ENCODE peak calls at places on chromosomes 16 and 17, in eight cellular contexts. J is pancreas; E is body of pancreas; B is tibial nerve; A is PC-3; Y is GM23248; V is heart right ventricle; C is naive thymus-derived CD4-positive, alpha-beta T cell. S is an unnamed sample.
A peak's percentile ranks its signal among the peaks of the same experiment; 100 is the strongest.

GRCh38 chr17:79000396-79001189 is 9.0 kb downstream of the CANT1 start:
- DNase-seq in V (no peak), B (no peak), A (no peak), J (no peak), Y (no peak), C (no peak), E (no peak), S (no peak)

GRCh38 chr17:38334480-38335364 is 9.0 kb downstream of the GPR179 start:
- DNase-seq in C (no peak), A (no peak), E (no peak), B (no peak), J (no peak), Y (no peak), V (no peak), S (no peak)

GRCh38 chr16:1458336-1458976 is 14.1 kb upstream of the CCDC154 start:
- DNase-seq in V (no peak), J (no peak), B (no peak), C (no peak), E (no peak), A (no peak), Y (peak; percentile 56), S (no peak)

GRCh38 chr16:67678354-67679023 is 11.9 kb downstream of the C16orf86 start:
- DNase-seq in B (no peak), A (no peak), V (no peak), Y (no peak), E (no peak), J (no peak), C (no peak), S (no peak)

GRCh38 chr17:14201087-14201486 is 35.6 kb downstream of the CDRT15 start:
- DNase-seq in Y (peak; percentile 19), E (no peak), J (no peak), B (no peak), V (no peak), C (peak; percentile 62), A (no peak), S (no peak)

GRCh38 chr17:74729368-74729767 is 7.7 kb upstream of the RAB37 start:
- DNase-seq in C (no peak), J (no peak), A (no peak), B (no peak), E (no peak), Y (no peak), V (no peak), S (no peak)

GRCh38 chr17:1931759-1932579 is 93.2 kb downstream of the RTN4RL1 start:
- DNase-seq in A (peak; percentile 47), Y (peak; percentile 39), B (no peak), C (no peak), J (peak; percentile 68), V (peak; percentile 25), E (peak; percentile 73), S (peak; percentile 6)

GRCh38 chr16:51164167-51164566 is 13.1 kb upstream of the SALL1 start:
- DNase-seq in E (no peak), V (no peak), A (no peak), J (no peak), C (no peak), Y (peak; percentile 85), B (no peak), S (peak; percentile 24)

GRCh38 chr17:41340934-41341861 is 9.4 kb downstream of the KRT33A start:
- DNase-seq in Y (no peak), E (no peak), J (no peak), C (peak; percentile 74), B (no peak), V (no peak), A (no peak), S (no peak)

GRCh38 chr17:59754547-59754946 is 47.1 kb downstream of the VMP1 start:
- DNase-seq in B (no peak), Y (peak; percentile 88), J (no peak), C (no peak), A (peak; percentile 99), V (no peak), E (no peak), S (no peak)

GRCh38 chr17:18033442-18034099 is 5.4 kb downstream of the ATPAF2 start:
- DNase-seq in Y (peak; percentile 93), V (peak; percentile 79), B (peak; percentile 73), C (peak; percentile 70), A (peak; percentile 93), E (peak; percentile 64), J (no peak), S (peak; percentile 91)

DNA sequence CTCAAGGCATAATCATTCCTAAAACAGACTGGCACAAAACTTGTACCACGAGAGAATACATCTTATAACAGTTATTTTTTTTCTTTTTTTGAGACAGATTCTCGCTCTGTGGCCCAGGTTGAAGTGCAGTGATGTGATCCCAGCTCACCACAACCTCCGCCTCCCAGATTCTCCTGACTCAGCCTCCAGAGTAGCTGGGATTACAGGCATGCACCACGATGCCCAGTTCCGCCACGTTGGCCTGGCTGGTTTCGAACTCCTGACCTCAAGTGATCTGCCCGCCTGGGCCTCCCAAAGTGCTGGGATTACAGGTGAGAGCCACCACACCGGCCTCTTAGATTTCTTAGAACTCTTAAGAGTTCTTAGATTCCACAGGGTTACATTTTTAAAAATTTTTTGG is 4.1 kb downstream of the NUFIP2 start:
- DNase-seq in J (no peak), A (no peak), Y (peak; percentile 18), E (no peak), V (no peak), C (no peak), B (no peak), S (no peak)
- H3K27ac ChIP-seq in J (no peak overlapping the region), A (no peak overlapping the region), Y (peak overlapping the region; percentile 37), E (no peak overlapping the region), V (no peak overlapping the region), C (peak overlapping the region; percentile 47), B (peak overlapping the region; percentile 23), S (no peak overlapping the region)

DNA sequence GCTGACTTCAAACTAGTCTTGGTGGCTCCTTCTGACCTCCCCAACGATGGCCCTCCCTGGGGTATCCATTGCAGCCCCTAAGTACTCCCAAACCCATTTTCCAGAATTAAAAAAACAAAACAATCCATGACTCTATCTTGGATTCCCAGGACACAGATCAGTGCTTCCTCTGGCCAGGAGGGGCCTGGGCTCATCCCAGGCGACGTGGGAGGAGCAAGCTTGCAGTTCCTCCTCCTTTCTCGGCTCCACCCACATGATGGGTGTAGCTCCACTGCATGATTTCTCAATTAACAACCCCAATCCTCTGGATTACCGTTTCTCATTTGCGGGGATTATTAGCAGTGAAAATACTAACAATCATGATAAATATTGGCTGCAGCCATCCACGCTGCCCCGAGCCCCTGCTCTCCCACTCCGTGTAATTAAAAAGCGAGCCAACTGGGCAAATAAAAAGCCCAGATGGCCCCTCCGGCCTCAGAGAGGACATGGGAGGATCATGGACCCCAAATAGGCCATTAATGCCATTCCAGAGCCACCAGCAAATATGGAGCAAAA is 46.4 kb upstream of the SDK2 start:
- DNase-seq in V (no peak), Y (no peak), C (no peak), E (no peak), A (no peak), J (no peak), B (no peak), S (no peak)
- H3K27me3 ChIP-seq in V (no peaks in the 10 kb centered on the region), Y (no peaks in the 10 kb centered on the region), C (no peaks in the 10 kb centered on the region), E (no peaks in the 10 kb centered on the region), A (peaks cover 57% of the 10 kb centered on the region), J (no peaks in the 10 kb centered on the region), B (no peaks in the 10 kb centered on the region), S (no peaks in the 10 kb centered on the region)

DNA sequence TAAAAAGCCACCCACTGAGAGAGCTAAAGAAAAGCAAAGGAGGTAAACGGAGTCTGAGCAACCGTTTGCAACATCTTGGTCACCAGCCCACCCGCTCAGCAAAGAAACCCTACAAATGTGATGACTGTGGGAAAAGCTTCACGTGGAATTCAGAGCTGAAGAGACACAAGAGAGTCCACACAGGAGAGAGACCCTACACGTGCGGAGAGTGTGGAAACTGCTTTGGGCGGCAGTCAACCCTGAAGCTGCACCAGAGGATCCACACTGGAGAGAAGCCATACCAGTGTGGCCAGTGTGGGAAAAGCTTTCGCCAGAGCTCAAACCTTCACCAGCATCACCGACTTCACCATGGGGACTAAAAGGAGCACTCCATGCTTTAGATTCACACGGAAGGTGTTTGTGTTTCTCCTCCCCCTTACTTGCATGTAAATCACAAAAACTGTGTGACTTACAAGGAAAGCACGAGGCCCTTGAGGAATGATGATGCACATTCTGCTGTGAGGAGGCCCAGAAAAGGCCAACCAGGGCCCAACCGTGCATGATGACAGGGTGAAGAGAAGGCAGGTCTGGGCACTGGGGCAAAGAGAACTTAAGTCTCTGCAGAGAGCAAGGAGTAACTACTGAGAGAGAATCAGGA is 7.7 kb downstream of the ZNF174 start:
- DNase-seq in V (no peak), J (no peak), Y (no peak), A (no peak), B (no peak), E (no peak), C (no peak), S (no peak)
- H3K9me3 ChIP-seq in V (peaks cover 90% of the 10 kb centered on the region), J (peaks cover 11% of the 10 kb centered on the region), Y (no peaks in the 10 kb centered on the region), A (peaks cover 15% of the 10 kb centered on the region), B (no peaks in the 10 kb centered on the region), E (no peaks in the 10 kb centered on the region), C (peaks cover 86% of the 10 kb centered on the region), S (peaks cover 9% of the 10 kb centered on the region)

DNA sequence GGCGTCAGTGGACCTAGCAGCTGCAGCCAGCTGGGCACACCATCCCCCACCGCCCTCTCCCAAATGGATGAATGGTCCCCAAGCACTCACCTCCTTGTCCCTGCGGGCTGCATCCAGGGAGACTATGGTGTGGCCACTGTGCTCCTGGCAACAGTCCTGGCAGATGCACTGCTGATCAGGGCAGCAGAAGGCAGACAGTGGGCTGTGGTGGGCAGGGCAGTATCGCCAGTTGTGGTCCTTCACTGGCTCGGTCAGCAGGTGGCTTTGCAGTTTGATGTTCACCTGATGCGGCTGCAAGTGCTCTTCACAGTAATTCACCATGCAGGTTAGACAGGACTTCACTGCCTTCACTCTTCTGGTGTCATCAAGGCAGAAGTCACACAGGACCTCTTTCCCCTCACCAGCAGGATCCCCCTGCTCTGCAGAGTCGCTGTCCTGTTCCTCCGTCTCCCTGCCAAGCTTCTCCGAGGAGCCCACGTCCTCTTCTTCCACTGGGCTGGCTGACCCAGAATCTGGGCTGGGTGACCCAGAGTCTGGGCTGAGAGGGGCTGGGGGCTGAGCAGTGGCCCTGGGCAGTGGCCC is 31.6 kb upstream of the FBXW10B start:
- DNase-seq in E (no peak), C (no peak), Y (peak; percentile 34), V (peak; percentile 14), A (peak; percentile 50), J (no peak), B (no peak), S (no peak)
- H3K27ac ChIP-seq in E (peak overlapping the region; percentile 4), C (no peak overlapping the region), Y (peak overlapping the region; percentile 67), V (peak overlapping the region; percentile 87), A (peak overlapping the region; percentile 85), J (peak overlapping the region; percentile 41), B (peak overlapping the region; percentile 57), S (peak overlapping the region; percentile 72)

DNA sequence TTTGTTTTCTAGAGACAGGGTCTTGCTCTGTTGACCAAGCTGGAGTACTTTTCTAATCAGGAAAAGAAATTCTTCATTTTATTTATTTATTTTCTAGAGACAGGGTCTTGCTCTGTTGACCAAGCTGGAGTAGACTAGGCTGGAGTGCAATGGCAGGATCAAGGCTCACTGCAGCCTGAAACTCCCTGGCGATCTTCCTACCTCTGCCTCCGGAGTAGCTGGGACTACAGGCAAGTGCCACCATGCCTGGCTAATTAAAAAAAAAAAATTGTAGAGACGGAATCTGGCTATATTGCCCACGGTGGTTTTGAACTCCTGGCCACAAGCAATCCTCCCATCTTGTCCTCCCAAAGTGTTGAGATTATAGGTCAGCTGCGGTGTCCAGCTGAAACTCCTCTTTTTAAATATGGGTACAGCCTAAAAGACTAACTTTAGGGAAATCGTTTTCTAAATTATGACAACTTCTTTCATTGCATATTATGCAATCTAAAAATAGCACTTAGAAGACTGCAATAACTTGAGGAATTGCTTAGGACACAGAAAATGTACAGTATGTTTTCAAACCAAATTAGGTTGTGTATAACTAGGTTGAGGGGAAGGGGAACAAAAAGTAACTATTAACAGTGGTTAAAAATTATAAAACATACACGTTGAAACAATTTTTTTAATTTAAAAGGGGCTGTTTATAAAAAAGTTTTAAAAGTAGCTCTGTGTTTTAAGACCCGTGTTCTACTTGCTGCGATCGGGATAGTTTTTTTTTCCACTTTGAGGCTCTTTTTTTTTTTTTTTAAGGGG is 4.8 kb downstream of the PRAC1 start:
- DNase-seq in Y (no peak), J (no peak), B (no peak), A (peak; percentile 44), E (no peak), V (no peak), C (no peak), S (no peak)
- H3K27me3 ChIP-seq in Y (peaks cover 96% of the 10 kb centered on the region), J (peaks cover 13% of the 10 kb centered on the region), B (peaks cover 3% of the 10 kb centered on the region), A (no peaks in the 10 kb centered on the region), E (peaks cover 10% of the 10 kb centered on the region), V (peaks cover 100% of the 10 kb centered on the region), C (peaks cover 52% of the 10 kb centered on the region), S (peaks cover 100% of the 10 kb centered on the region)

S was measured in cardiac muscle cell.